ENCODE peak calls at places on chromosome 17, in four cellular contexts. A is effector memory CD4-positive, alpha-beta T cell; K is stimulated activated CD4-positive, alpha-beta T cell treated with anti-CD3 and anti-CD28 coated beads, Interleukin-1b, Interleukin-23, amount 100 ng/mL, for 48 hours; X is substantia nigra. P is an unnamed sample.

GRCh38 chr17:40903129-40903847 is 18.2 kb upstream of the KRT20 start:
- DNase-seq in A (no peak), K (no peak), X (no peak), P (no peak)

GRCh38 chr17:81197831-81198490 is 24.8 kb downstream of the CEP131 start:
- DNase-seq in A (no peak), K (no peak), X (no peak), P (no peak)

GRCh38 chr17:68705331-68706166 is 104.4 kb upstream of the FAM20A start:
- DNase-seq in A (no peak), K (no peak), X (no peak), P (no peak)

GRCh38 chr17:42821176-42821575 is 2.9 kb downstream of the BECN1 start:
- DNase-seq in A (no peak), K (no peak), X (no peak), P (no peak)

GRCh38 chr17:82250868-82251500 is 22.1 kb downstream of the SLC16A3 start:
- DNase-seq in A (no peak), K (no peak), X (no peak), P (no peak)

GRCh38 chr17:33464669-33465275 is 171.7 kb upstream of the ASIC2 start:
- DNase-seq in A (no peak), K (no peak), X (no peak), P (no peak)

GRCh38 chr17:29176500-29177351 is 3.5 kb downstream of the MYO18A start:
- DNase-seq in A (peak), K (peak), X (no peak), P (peak)

GRCh38 chr17:3213587-3213986 is 6.1 kb downstream of the OR1A1 start:
- DNase-seq in A (no peak), K (no peak), X (no peak), P (no peak)

GRCh38 chr17:77728022-77728671 is 230.4 kb upstream of the TNRC6C start:
- DNase-seq in A (no peak), K (no peak), X (no peak), P (no peak)

GRCh38 chr17:28878981-28879380 is 18.6 kb downstream of the FLOT2 start:
- DNase-seq in A (no peak), K (no peak), X (no peak), P (no peak)

GRCh38 chr17:12756786-12757185 is 32.5 kb upstream of the ARHGAP44 start:
- DNase-seq in A (no peak), K (no peak), X (no peak), P (no peak)

P was measured in effector CD8-positive, alpha-beta T cell.